ENCODE peak calls at places on chromosomes 11 and 22, in six cellular contexts. Z is left lung; C is CD8-positive, alpha-beta memory T cell; X is CD8-positive, alpha-beta T cell; I is heart right ventricle; R is SK-N-SH. S is an unnamed sample.
A peak's percentile ranks its signal among the peaks of the same experiment; 100 is the strongest.

GRCh38 chr22:44963055-44963454 is 46.8 kb downstream of the PHF21B start:
- DNase-seq in X (no peak), I (no peak), R (no peak), C (no peak), Z (no peak), S (no peak)

GRCh38 chr11:9263840-9264380 is 1.2 kb downstream of the DENND5A start:
- DNase-seq in R (peak; percentile 39), X (peak; percentile 20), I (no peak), Z (no peak), C (peak; percentile 53), S (no peak)

GRCh38 chr11:85263328-85263727 is 363.8 kb downstream of the DLG2 start:
- DNase-seq in I (no peak), Z (no peak), C (no peak), X (no peak), R (no peak), S (no peak)

GRCh38 chr11:69215784-69216415 is 60.2 kb downstream of the SMIM38 start:
- DNase-seq in Z (no peak), C (no peak), I (no peak), R (no peak), X (no peak), S (no peak)

GRCh38 chr22:24894220-24894975 is 52.1 kb downstream of the LHFPL7 start:
- DNase-seq in Z (peak; percentile 85), C (no peak), R (peak; percentile 81), I (peak; percentile 85), X (no peak), S (peak; percentile 94)

GRCh38 chr22:48147831-48148230 is 1385.4 kb downstream of the TBC1D22A start:
- DNase-seq in C (no peak), I (no peak), Z (no peak), X (no peak), R (no peak), S (peak; percentile 13)

GRCh38 chr11:102368472-102368871 is 21.5 kb downstream of the BIRC2 start:
- DNase-seq in X (no peak), Z (no peak), R (no peak), I (no peak), C (no peak), S (no peak)

GRCh38 chr11:6111635-6112034 is 4.2 kb downstream of the OR56B4 start:
- DNase-seq in R (no peak), I (peak; percentile 33), X (no peak), C (no peak), Z (no peak), S (no peak)

GRCh38 chr11:27471588-27472397 is 797 bp downstream of the LGR4 start:
- DNase-seq in C (peak; percentile 23), X (no peak), R (peak; percentile 81), I (peak; percentile 16), Z (peak; percentile 55), S (no peak)

DNA sequence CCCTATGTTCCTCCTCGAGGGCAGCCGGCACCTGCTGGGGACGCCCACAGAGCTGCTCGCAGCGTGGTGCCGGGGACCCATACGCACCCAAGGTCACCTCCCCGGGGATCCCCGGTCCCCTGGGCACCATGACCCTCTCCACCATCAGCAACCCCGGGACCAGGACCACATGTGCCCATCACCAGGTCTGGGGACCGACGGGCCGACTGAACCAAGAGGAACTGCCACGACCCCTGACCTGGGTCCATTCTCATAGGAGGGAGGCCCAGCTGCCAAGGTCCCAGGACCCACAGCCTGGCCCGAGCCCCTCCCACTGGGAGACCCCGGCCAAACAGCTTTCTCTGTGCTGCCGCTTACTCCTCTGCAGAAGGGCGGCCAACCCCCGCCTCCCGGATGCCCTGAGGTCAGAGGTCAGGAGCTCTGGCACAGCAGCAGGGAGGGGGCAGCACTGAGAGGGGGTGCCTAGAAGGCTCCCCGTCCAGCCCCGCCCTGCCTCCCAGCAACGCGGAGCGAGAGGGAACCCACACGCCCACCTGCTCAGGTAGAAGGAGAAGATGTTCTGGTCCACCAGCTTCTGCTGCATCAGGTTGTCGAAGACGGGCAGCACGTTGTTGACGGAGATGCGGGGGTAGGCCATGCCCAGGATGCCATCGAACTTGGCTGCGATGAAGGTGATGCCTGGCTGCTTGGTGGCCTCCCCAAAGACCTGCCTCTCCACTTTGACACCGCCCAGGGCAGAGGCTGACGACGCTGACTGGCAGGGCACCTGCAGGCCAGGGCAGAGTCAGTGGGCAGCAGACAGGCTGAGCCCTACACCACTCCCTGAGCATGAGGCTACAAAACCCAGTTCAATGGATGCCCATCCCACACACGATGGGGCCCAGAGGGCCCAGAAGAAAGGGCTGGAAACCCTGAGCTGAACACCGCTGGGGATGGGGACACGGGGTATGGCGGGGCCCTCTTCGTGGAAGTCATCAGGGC is 6.6 kb downstream of the CTSD start:
- DNase-seq in I (no peak), X (no peak), Z (peak; percentile 36), R (no peak), C (no peak), S (no peak)
- H3K4me3 ChIP-seq in I (peak overlapping the region; percentile 37), X (peak overlapping the region; percentile 53), Z (no peak overlapping the region), R (no peak overlapping the region), C (peak overlapping the region; percentile 43), S (no peak overlapping the region)

GRCh38 chr11:67445515-67445914 is 2.2 kb upstream of the CORO1B start:
- DNase-seq in Z (no peak), R (no peak), X (no peak), I (no peak), C (no peak), S (no peak)
- H3K27ac ChIP-seq in Z (no peak overlapping the region), R (no peak overlapping the region), X (peak overlapping the region; percentile 53), I (no peak overlapping the region), C (peak overlapping the region; percentile 27), S (no peak overlapping the region)

GRCh38 chr22:40451230-40451629 is 80.8 kb downstream of the SGSM3 start:
- DNase-seq in R (no peak), X (no peak), C (peak; percentile 45), Z (no peak), I (no peak), S (no peak)

GRCh38 chr22:40452730-40453487 is 82.5 kb downstream of the SGSM3 start:
- DNase-seq in R (no peak), I (no peak), Z (no peak), C (peak; percentile 27), X (no peak), S (no peak)

GRCh38 chr22:40450651-40451050 is 80.3 kb downstream of the SGSM3 start:
- DNase-seq in C (no peak), X (no peak), I (no peak), Z (no peak), R (no peak), S (no peak)

GRCh38 chr22:40446203-40446602 is 75.8 kb downstream of the SGSM3 start:
- DNase-seq in I (no peak), Z (no peak), C (no peak), R (no peak), X (no peak), S (no peak)

DNA sequence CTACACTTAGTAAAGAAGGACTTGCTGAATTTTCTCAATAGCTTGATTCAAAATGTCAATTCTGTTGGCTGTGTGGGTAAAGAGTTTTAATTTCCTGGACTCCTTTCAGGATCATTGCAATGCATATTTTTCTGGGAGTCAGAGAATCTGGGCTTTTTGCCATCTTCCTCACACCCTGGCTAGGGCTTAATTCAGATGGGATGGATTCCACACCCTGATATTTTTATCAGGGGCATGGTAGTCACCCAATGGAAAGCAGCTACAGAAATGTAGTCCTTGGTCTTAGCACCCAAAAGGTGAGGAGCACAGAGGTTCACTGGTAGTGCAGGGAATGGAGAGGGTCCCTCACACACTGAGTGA is 79.3 kb downstream of the SGSM3 start:
- DNase-seq in I (no peak), C (no peak), Z (no peak), X (no peak), R (no peak), S (no peak)
- H3K4me1 ChIP-seq in I (peaks cover 44% of the 10 kb centered on the region), C (peaks cover 56% of the 10 kb centered on the region), Z (peaks cover 30% of the 10 kb centered on the region), X (peaks cover 86% of the 10 kb centered on the region), R (peaks cover 5% of the 10 kb centered on the region), S (peaks cover 66% of the 10 kb centered on the region)

GRCh38 chr11:128448487-128448886 is 138.9 kb downstream of the ETS1 start:
- DNase-seq in X (no peak), Z (no peak), R (no peak), I (no peak), C (no peak), S (no peak)

GRCh38 chr11:128450882-128451647 is 136.3 kb downstream of the ETS1 start:
- DNase-seq in X (no peak), Z (no peak), R (no peak), I (no peak), C (no peak), S (no peak)

GRCh38 chr11:128448981-128449713 is 138.2 kb downstream of the ETS1 start:
- DNase-seq in R (no peak), C (no peak), X (no peak), I (no peak), Z (no peak), S (no peak)

GRCh38 chr11:128453444-128454336 is 133.7 kb downstream of the ETS1 start:
- DNase-seq in C (no peak), I (peak; percentile 64), Z (peak; percentile 65), R (no peak), X (no peak), S (peak; percentile 90)

DNA sequence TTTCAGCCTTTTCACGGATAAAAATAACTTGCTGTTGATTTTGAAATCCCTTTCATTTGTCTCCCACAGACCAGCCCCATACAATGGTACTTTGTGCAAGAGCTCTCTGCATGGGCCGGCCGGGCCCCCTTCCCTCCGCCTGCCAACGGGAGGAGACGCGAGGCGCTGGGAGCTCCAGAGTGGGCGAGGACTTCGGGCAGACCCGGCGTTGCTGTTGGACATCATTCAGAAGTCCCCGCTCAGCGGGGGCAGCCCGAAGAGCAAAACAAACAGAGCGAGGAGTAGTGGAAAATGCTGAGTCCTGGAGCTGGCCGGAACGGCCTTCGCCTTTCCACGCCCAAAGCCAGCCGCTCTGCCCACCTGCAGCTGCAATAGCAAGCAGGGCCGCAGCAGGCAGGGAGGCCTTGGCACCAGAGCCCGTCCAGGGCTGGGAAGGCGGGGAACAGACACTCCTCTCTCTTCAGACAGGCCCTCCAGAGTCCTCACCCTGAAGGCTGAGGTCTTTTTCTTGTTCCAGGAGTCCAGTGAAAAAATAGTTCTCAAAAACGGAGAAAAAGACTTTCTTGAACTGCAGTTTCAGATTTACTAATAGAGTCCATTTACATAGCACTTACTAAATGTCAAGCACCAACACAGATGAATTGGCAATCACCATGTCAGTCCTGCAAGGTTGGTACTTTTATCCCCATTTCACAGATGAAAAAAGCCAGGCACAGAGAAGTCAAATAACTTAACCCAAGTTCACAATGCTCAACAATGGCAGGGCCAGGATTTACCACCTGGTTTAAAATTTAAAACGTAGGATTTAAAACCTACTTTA is 135.5 kb downstream of the ETS1 start:
- DNase-seq in Z (peak; percentile 81), X (no peak), I (peak; percentile 74), R (no peak), C (no peak), S (peak; percentile 87)
- H3K4me3 ChIP-seq in Z (peak overlapping the region; percentile 15), X (no peak overlapping the region), I (no peak overlapping the region), R (no peak overlapping the region), C (no peak overlapping the region), S (peak overlapping the region; percentile 37)

GRCh38 chr22:32811788-32812187 is 10.3 kb downstream of the TIMP3 start:
- DNase-seq in I (no peak), C (no peak), X (no peak), Z (no peak), R (no peak), S (no peak)
- H3K27ac ChIP-seq in I (peak overlapping the region; percentile 31), C (no peak overlapping the region), X (no peak overlapping the region), Z (no peak overlapping the region), R (no peak overlapping the region), S (peak overlapping the region; percentile 71)

GRCh38 chr22:31248138-31248745 is 36.1 kb downstream of the LIMK2 start:
- DNase-seq in R (peak; percentile 85), I (peak; percentile 81), Z (peak; percentile 89), X (peak; percentile 56), C (peak; percentile 73), S (peak; percentile 76)
- H3K4me1 ChIP-seq in R (peaks cover 63% of the 10 kb centered on the region), I (peaks cover 25% of the 10 kb centered on the region), Z (peaks cover 39% of the 10 kb centered on the region), X (peaks cover 18% of the 10 kb centered on the region), C (peaks cover 14% of the 10 kb centered on the region), S (no peaks in the 10 kb centered on the region)